ENCODE peak calls at places on chromosomes 13 and 19, in seven cellular contexts. I is neuronal stem cell, N is H9, M is H1, B is mesendoderm, J is mesenchymal stem cell, G is trophoblast cell. O is an unnamed sample.

GRCh38 chr19:970695-971094 is 13.4 kb upstream of the WDR18 start:
- DNase-seq in I (no peak), N (no peak), M (no peak), B (peak), J (peak), G (no peak), O (no peak)

GRCh38 chr19:56309511-56310185 is 5.0 kb downstream of the ZSCAN5A start:
- DNase-seq in I (no peak), N (peak), M (peak), B (peak), J (peak), G (peak), O (peak)

GRCh38 chr13:80054806-80055205 is 286.1 kb downstream of the SPRY2 start:
- DNase-seq in I (no peak), N (no peak), M (no peak), B (no peak), J (peak), G (no peak), O (peak)

GRCh38 chr19:4678881-4679379 is 8.8 kb upstream of the MYDGF start:
- DNase-seq in I (no peak), N (peak), M (peak), B (peak), J (peak), G (no peak), O (no peak)

GRCh38 chr13:109000207-109000606 is 370.8 kb downstream of the MYO16 start:
- DNase-seq in I (no peak), N (no peak), M (no peak), B (no peak), J (no peak), G (no peak), O (no peak)

GRCh38 chr19:45147835-45148676 is 12.7 kb downstream of the NKPD1 start:
- DNase-seq in I (no peak), N (peak), M (no peak), B (peak), J (no peak), G (no peak), O (no peak)

GRCh38 chr19:10450853-10451609 is 30.7 kb downstream of the PDE4A start:
- DNase-seq in I (no peak), N (peak), M (peak), B (peak), J (no peak), G (no peak), O (no peak)

GRCh38 chr13:51158365-51158764 is 47.3 kb upstream of the C13orf42 start:
- DNase-seq in I (no peak), N (peak), M (no peak), B (peak), J (no peak), G (no peak), O (no peak)

GRCh38 chr19:58434217-58434616 is 5.7 kb downstream of the ZNF132 start:
- DNase-seq in I (no peak), N (no peak), M (no peak), B (no peak), J (no peak), G (no peak), O (peak)

GRCh38 chr19:43474986-43475705 is 9.7 kb upstream of the LYPD3 start:
- DNase-seq in I (peak), N (peak), M (peak), B (peak), J (peak), G (peak), O (peak)
- H3K23ac ChIP-seq in I (no peak), N (no peak), M (no peak), B (no peak), J (no peak), G (no peak), O (peak)

DNA sequence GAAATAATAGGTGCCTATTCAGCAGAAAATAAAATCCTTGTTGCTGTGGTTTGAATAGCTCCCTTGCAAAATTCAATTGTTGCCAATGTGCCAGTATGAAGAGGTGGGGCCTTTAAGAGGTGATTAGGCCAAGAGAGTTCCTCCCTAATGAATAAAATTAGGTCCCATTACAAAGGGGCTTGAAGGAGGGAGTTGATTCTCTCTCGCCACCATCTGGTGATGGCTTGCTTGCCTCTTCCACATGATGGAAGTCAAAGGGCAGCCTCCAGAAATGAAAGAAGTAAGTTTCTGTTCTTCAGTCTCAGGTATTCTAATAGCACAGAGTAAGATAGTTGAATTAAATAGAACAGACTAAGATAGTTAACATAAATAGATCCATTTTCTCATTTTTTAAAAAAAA is 3.0 kb upstream of the EEF1AKMT1 start:
- DNase-seq in I (no peak), N (no peak), M (no peak), B (peak), J (no peak), G (no peak), O (no peak)
- H3K23ac ChIP-seq in I (no peak), N (no peak), M (no peak), B (no peak), J (no peak), G (no peak), O (no peak)

DNA sequence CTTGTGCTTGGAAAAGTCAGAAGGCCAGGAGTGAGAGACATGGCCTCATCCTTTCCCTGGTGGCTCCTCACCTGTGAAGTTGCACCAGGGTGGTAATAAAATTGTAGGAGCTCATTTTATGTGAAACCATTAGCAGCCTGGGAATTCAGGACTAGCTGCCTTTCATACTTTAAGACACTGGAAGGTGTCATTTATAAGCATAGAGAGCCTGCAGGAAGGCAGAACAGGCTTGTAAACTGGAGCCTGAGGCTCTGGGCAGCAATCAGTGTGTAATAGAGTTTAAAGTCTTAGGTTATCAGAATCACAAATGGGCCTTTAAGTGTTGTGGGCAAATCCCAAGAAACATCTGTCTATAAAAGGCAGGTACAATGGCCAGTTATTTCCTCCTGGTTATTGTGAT is 127.2 kb downstream of the TM9SF2 start:
- DNase-seq in I (no peak), N (no peak), M (no peak), B (no peak), J (no peak), G (no peak), O (no peak)
- H3K23ac ChIP-seq in I (no peak), N (no peak), M (no peak), B (no peak), J (no peak), G (no peak), O (no peak)

GRCh38 chr19:55014714-55015113 is 23.4 kb downstream of the GP6 start:
- DNase-seq in I (no peak), N (no peak), M (no peak), B (no peak), J (no peak), G (no peak), O (no peak)

GRCh38 chr19:55015126-55015525 is 22.9 kb downstream of the GP6 start:
- DNase-seq in I (no peak), N (no peak), M (no peak), B (no peak), J (no peak), G (no peak), O (no peak)

GRCh38 chr19:55018216-55018615 is 19.8 kb downstream of the GP6 start:
- DNase-seq in I (no peak), N (no peak), M (no peak), B (no peak), J (no peak), G (no peak), O (no peak)

GRCh38 chr19:55016017-55016416 is 22.0 kb downstream of the GP6 start:
- DNase-seq in I (no peak), N (no peak), M (no peak), B (no peak), J (no peak), G (no peak), O (no peak)

DNA sequence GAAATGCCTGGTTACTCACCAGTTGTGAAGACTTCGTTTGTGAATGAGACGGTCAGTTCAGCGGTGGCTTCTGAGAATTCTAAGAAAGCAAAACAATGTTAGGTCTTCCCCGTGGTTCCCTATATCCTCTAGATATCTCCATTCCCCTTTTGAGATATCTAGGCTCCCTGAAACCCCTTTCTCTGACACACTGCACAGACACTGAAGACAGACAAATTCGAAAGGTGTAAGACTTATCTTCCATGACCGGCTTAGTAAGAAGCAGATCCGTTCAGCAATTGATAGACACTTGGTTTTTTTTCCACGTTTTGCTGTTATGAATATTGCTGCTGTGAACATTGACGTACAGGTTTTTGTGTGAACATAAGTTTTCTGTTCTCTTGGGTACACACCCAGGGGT is 19.4 kb downstream of the GP6 start:
- DNase-seq in I (no peak), N (no peak), M (no peak), B (no peak), J (no peak), G (no peak), O (no peak)
- H3K23ac ChIP-seq in I (no peak), N (no peak), M (no peak), B (no peak), J (no peak), G (no peak), O (no peak)

GRCh38 chr13:32779119-32779518 is 192.9 kb downstream of the PDS5B start:
- DNase-seq in I (no peak), N (no peak), M (no peak), B (no peak), J (no peak), G (no peak), O (no peak)
- H3K23ac ChIP-seq in I (no peak), N (no peak), M (no peak), B (no peak), J (no peak), G (no peak), O (no peak)

GRCh38 chr13:23707674-23708073 is 137.5 kb downstream of the TNFRSF19 start:
- DNase-seq in I (no peak), N (no peak), M (no peak), B (peak), J (no peak), G (no peak), O (peak)
- H3K23ac ChIP-seq in I (no peak), N (no peak), M (no peak), B (no peak), J (no peak), G (no peak), O (no peak)

GRCh38 chr19:18425515-18426415 is 6.6 kb downstream of the SSBP4 start:
- DNase-seq in I (no peak), N (no peak), M (no peak), B (no peak), J (peak), G (peak), O (peak)

GRCh38 chr19:18428173-18428836 is 9.1 kb downstream of the SSBP4 start:
- DNase-seq in I (no peak), N (no peak), M (no peak), B (no peak), J (no peak), G (no peak), O (no peak)

GRCh38 chr19:18426416-18426767 is 7.2 kb downstream of the SSBP4 start:
- DNase-seq in I (no peak), N (no peak), M (no peak), B (no peak), J (no peak), G (no peak), O (no peak)

GRCh38 chr19:18427752-18428131 is 8.5 kb downstream of the SSBP4 start:
- DNase-seq in I (no peak), N (no peak), M (no peak), B (no peak), J (no peak), G (no peak), O (no peak)

DNA sequence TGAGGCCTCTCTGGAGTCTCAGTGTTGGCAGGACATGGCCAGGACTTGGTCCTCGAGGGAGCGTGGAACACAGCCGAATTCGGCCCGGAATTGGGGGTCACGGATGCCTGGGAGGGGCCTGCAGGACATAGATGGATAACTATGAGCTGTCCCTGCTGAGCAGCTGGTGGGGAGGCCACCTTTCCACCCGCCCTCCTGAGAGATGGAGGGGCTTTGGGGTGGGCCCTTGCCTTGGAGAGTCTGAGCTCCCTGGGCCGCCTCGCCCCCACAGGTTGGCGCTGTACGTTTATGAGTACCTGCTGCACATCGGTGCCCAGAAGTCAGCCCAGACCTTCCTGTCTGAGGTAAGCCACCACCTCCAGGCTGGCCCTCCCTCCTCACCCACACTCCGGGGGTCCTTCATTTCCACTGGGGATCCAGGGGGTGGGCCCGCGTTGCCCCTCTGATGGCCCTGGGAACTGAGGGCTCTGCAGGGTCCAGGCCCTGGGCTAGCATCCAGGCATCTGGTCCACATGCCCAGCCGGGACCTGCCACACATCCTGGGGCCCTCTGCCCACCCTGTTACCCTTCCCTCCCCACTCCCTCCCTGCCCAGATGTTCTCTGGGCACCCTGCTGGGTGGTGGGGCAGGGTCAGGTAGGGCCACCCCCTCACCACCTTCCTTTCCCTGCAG is 8.0 kb downstream of the SSBP4 start:
- DNase-seq in I (no peak), N (no peak), M (no peak), B (no peak), J (no peak), G (no peak), O (no peak)
- H3K23ac ChIP-seq in I (no peak), N (no peak), M (no peak), B (no peak), J (peak), G (no peak), O (no peak)

GRCh38 chr19:19539738-19540703 is 2.0 kb downstream of the CILP2 start:
- DNase-seq in I (no peak), N (peak), M (peak), B (peak), J (peak), G (peak), O (peak)
- H3K23ac ChIP-seq in I (peak), N (no peak), M (no peak), B (no peak), J (no peak), G (no peak), O (no peak)

DNA sequence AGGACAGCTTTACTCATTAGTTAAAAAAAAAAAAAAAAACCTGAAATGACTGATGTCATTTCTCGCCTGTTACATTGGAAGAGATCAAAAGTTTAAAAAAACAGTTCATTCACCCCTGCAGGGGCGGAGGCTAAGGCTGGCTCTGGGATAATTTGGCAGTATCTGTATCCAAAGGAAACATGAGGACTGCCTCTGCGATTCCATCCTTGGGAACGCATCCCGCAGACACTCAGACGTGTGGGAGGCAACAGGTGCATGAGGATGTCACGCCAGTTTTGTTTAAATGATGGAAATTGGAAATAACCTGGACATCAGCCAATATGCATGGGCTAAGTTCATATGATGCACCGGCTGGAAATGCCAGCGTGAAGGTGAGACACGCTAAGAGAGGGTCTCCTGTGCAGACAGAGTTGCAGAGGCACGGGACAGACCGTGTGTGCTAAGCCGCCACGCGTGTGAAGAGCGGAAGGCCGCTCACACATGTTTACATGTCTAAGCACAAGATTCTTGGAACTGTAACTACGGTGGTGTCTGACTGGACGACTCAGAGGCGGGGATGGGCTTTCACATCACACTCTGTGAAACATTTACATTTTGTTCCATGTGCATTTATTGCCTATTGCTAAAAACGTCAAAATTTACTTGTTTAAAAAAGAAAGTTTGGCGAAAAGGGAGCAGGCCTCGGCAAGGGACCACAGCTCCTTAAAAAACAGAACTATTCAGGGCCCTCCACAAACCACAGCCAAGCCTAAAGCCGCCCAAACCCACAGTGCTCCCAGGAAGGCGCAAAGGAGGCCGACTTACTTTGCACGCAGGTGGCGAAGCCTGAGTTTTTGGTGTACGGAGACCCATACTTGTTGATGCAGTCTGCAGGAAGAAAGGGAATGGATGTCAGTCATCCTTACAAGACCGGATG is 17.9 kb downstream of the GAS6 start:
- DNase-seq in I (no peak), N (no peak), M (no peak), B (no peak), J (no peak), G (no peak), O (no peak)
- H3K23ac ChIP-seq in I (no peak), N (no peak), M (no peak), B (no peak), J (peak), G (no peak), O (no peak)

DNA sequence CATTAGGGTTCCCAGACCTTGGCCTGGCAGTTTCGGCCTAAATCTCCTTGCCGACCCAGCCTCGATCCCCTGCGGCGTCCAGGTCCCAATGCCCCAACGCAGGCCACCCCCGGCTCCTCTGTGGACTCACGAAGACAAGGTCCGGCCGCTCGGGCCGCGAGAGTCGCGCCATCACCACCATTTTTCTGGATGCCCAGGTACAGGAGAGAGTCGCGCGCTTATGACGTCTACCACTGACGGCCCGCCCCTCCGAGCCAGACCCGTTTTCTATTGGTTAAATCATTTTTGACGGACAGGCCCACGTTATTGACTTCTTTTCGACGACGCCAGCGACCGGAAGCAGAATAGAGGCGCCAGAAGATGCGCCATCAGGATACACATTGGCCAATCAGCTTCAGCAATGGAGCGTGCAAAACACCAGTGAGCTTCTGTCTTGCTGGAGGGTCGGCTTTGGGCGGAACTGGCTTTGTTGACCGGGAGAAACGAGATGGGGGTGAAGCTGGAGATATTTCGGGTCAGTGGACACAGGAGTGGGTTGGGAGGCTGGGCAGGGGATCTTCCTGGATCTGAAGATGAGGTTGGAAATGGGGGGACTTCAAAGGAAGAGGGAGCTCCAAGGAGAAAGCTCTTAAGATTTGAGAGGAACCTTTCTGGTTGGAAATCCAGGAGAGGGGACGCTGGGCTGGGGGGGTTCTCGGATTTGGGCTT is at the start of the genes PET100 and XAB2:
- DNase-seq in I (peak), N (peak), M (peak), B (peak), J (peak), G (peak), O (peak)
- H3K23ac ChIP-seq in I (peak), N (no peak), M (no peak), B (no peak), J (peak), G (no peak), O (peak)

O was measured in IMR-90.